ENCODE peak calls at places on chromosomes 12 and 14, in eight cellular contexts. B is ovary, M is A549, J is HCT116, S is transverse colon, Q is heart left ventricle, G is IMR-90, L is prostate gland. E is an unnamed sample.

GRCh38 chr14:49677643-49678042 is 10.4 kb downstream of the POLE2 start:
- DNase-seq in B (no peak), M (peak), J (no peak), S (no peak), Q (no peak), G (no peak), L (no peak), E (no peak)

GRCh38 chr12:203462-204260 is 10.3 kb downstream of the SLC6A12 start:
- DNase-seq in B (peak), M (peak), J (no peak), S (no peak), Q (no peak), G (no peak), L (no peak), E (no peak)

GRCh38 chr14:61178226-61179060 is 102.7 kb downstream of the TMEM30B start:
- DNase-seq in B (no peak), M (peak), J (peak), S (no peak), Q (no peak), G (peak), L (no peak), E (peak)

GRCh38 chr12:109273354-109273753 is 35.7 kb downstream of the FOXN4 start:
- DNase-seq in B (no peak), M (no peak), J (no peak), S (no peak), Q (no peak), G (no peak), L (no peak), E (no peak)

GRCh38 chr14:36271939-36272907 is 48.2 kb downstream of the MBIP start:
- DNase-seq in B (no peak), M (no peak), J (no peak), S (peak), Q (no peak), G (peak), L (no peak), E (no peak)

GRCh38 chr12:27119797-27120196 is 37.4 kb upstream of the C12orf71 start:
- DNase-seq in B (no peak), M (no peak), J (no peak), S (no peak), Q (no peak), G (no peak), L (no peak), E (no peak)

GRCh38 chr12:105506678-105507310 is 176.3 kb downstream of the C12orf75 start:
- DNase-seq in B (no peak), M (no peak), J (no peak), S (no peak), Q (no peak), G (no peak), L (no peak), E (no peak)

GRCh38 chr12:93226356-93226755 is 151.4 kb upstream of the NUDT4 start:
- DNase-seq in B (no peak), M (no peak), J (no peak), S (no peak), Q (no peak), G (peak), L (no peak), E (no peak)

GRCh38 chr14:68363841-68364711 is 428.8 kb downstream of the ZFP36L1 start:
- DNase-seq in B (peak), M (no peak), J (no peak), S (peak), Q (peak), G (peak), L (no peak), E (no peak)

GRCh38 chr14:52399886-52400599 is 85.9 kb downstream of the PTGER2 start:
- DNase-seq in B (no peak), M (no peak), J (peak), S (peak), Q (no peak), G (peak), L (no peak), E (no peak)

GRCh38 chr12:93244514-93245077 is 133.1 kb upstream of the NUDT4 start:
- DNase-seq in B (no peak), M (no peak), J (no peak), S (no peak), Q (no peak), G (no peak), L (no peak), E (no peak)

GRCh38 chr12:105024926-105025325 is 38.8 kb downstream of the NOPCHAP1 start:
- DNase-seq in B (no peak), M (no peak), J (no peak), S (no peak), Q (no peak), G (no peak), L (no peak), E (no peak)

GRCh38 chr12:119710941-119711551 is 43.1 kb downstream of the PRKAB1 start:
- DNase-seq in B (no peak), M (no peak), J (no peak), S (no peak), Q (no peak), G (no peak), L (peak), E (no peak)

GRCh38 chr12:69007166-69007857 is 74.3 kb upstream of the CPM start:
- DNase-seq in B (peak), M (no peak), J (no peak), S (peak), Q (peak), G (peak), L (peak), E (no peak)

GRCh38 chr14:106044949-106045596 is 518.7 kb downstream of the TMEM121 start:
- DNase-seq in B (no peak), M (peak), J (peak), S (peak), Q (no peak), G (no peak), L (no peak), E (no peak)

GRCh38 chr12:123379391-123379790 is 4.5 kb upstream of the KMT5A start:
- DNase-seq in B (no peak), M (no peak), J (no peak), S (no peak), Q (no peak), G (no peak), L (no peak), E (no peak)

GRCh38 chr12:123387508-123388217 is 3.7 kb downstream of the KMT5A start:
- DNase-seq in B (no peak), M (no peak), J (no peak), S (no peak), Q (no peak), G (no peak), L (no peak), E (no peak)

GRCh38 chr12:123384994-123385376 is 1.1 kb downstream of the KMT5A start:
- DNase-seq in B (no peak), M (peak), J (no peak), S (no peak), Q (no peak), G (peak), L (no peak), E (no peak)

GRCh38 chr12:123384318-123384993 is 524 bp downstream of the KMT5A start:
- DNase-seq in B (no peak), M (no peak), J (no peak), S (no peak), Q (no peak), G (no peak), L (no peak), E (no peak)

DNA sequence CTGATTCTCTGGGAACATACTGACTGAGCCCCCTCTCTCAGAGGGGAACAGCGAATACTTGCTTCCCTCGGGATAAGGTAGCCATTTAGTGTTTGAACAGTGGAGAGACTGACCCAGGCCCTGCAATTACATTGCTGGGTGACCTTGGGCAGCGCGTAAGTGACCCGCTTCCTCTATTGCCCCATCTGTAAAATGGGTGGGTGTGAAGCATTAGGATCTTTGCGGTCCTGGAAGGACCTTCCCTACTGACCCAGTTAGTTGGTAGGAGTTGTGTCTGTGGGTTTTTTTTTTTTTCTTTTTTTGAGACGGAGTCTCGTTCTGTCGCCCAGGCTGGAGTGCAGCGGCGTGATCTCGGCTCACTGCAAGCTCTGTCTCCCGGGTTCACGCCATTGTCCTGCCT is 1.2 kb upstream of the KMT5A start:
- DNase-seq in B (no peak), M (no peak), J (no peak), S (no peak), Q (no peak), G (no peak), L (no peak), E (no peak)
- H3K27ac ChIP-seq in B (no peak), M (peak), J (peak), S (no peak), Q (no peak), G (no peak), L (peak), E (peak)

GRCh38 chr12:7018350-7019042 is at the start of gene LPCAT3:
- DNase-seq in B (peak), M (peak), J (peak), S (peak), Q (peak), G (peak), L (peak), E (peak)
- TF ChIP-seq POLR2A in B (peak), M (peak), J (no peak), S (peak), Q (no peak), G (no peak), L (peak), E (peak)

DNA sequence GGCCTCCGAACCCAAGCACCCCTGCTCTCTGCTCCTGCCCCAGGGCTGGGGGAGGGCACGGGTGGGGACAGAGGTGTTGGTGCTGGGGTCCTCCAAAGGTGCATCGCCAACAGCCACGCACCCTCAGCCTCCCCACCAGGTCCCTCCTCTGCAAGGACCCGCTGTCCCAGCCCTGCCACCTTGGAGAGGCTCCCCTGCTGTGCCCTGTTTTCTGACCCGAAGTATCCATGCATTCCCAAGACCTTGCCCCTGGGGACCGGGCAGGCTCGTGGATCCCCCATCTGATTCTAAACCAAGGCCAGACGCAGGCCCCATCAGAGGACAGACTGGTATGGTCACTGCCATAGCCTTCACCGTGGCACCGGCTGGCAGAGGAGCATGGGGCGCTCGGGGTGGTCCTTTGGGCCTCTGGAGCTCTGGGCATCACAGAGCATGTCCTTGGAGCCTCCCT is 22.7 kb upstream of the BEGAIN start:
- DNase-seq in B (no peak), M (no peak), J (no peak), S (no peak), Q (no peak), G (no peak), L (no peak), E (no peak)
- H3K27ac ChIP-seq in B (no peak), M (no peak), J (no peak), S (no peak), Q (no peak), G (no peak), L (no peak), E (no peak)

GRCh38 chr12:49827351-49828099 is 688 bp downstream of the NCKAP5L start:
- DNase-seq in B (peak), M (peak), J (no peak), S (peak), Q (peak), G (peak), L (peak), E (peak)
- TF ChIP-seq POLR2A in B (no peak), M (no peak), J (no peak), S (no peak), Q (no peak), G (no peak), L (no peak), E (no peak)

GRCh38 chr12:122304924-122305323 is 38.6 kb upstream of the VPS33A start:
- DNase-seq in B (no peak), M (no peak), J (no peak), S (no peak), Q (no peak), G (peak), L (no peak), E (no peak)
- H3K27ac ChIP-seq in B (no peak), M (no peak), J (no peak), S (no peak), Q (no peak), G (no peak), L (no peak), E (no peak)

DNA sequence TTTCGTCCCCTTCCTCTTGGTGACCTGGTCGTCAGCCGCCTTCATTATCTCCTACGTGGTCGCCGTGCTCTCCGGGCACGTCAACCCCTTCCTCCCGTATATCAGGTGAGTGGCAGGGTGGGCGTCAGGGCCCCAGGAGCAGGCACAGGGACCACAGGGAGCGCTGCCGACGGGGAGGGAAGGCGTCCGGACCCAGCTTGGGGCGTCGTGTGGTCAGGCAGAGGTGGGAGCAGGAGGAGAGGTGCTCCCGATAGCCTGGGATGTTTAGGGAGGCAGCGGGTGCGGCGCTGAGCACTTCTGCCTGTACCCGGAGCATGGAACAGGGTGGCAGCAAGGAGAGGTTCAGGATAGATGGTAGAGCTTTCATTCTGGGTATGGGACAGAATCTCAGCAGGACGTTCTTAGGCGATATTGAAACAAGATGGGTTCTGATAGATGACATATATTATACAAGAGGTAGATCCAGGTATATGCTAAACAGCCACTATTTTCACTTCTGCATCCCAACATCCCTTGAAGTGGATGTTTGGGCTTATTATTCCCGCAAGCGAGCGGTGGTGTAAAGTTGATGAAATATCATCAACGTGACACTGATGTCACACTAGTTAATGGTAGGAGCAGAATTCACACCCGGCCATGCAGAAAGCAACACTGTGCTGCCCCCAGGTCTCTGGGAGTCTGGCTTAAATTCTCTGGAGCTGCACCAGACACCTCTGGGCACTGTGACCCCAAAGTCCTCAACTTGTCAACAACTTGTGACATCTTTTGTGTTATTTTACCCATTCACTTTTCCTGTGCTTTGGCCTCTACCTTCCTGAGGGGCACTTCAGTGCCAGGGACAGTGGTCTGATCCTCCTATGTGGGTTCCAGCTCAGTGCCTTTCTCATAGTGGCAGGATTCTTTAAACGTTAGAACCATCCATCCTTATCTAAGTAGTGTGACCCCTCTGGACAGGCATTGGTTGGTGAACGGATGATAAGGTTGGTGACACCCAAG is 734 bp downstream of the DRAM1 start:
- DNase-seq in B (no peak), M (peak), J (no peak), S (peak), Q (peak), G (no peak), L (peak), E (no peak)
- TF ChIP-seq POLR2A in B (no peak), M (no peak), J (no peak), S (no peak), Q (no peak), G (no peak), L (no peak), E (no peak)

DNA sequence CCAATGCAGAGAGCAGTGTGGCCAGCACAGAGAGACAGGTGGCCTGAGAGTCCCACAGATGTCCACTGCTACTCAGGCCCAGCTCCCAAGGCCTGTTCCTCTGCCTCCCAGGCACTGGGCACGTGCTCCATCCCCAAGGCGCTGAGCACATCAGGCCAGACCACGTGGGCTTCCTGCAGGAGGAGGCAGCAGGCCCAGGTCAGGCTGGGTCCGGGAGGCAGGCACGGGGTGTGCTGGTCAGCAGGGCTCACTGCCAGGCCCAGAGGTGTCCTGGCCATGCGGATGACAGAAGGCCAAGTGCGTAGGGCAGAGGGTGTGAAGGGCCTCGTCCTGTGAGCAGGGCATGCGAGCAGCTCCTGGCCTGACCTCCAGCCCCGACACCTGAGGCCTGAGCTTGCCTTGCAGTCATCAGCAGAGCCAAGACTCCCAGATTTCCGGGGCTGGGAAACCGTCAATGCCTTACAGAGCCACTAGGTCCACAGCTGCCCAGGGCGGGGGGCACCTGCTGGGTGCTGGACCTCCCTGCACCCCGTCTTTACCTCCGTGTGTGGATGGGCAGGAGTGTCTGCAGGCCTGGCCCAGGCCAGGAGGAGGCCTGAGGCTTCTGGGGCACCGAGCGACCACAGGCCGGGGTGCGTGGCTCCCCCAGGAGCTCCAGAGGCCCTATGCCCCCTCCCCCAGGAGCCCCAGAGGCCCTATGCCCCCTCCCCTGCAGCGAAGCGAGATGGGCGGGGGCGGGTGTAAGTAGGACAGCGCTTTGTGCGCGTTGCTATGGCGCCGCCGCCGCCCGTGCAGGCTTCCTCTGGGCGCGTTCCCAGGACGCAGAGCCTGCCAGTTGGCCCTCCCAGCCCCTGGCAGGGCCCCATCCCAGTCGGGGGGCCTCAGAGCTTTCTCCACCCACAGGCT is 15.0 kb downstream of the TRMT61A start:
- DNase-seq in B (peak), M (no peak), J (no peak), S (peak), Q (no peak), G (no peak), L (no peak), E (no peak)
- H3K27ac ChIP-seq in B (no peak), M (no peak), J (no peak), S (peak), Q (peak), G (no peak), L (no peak), E (peak)

E was measured in breast epithelium.